ENCODE peak calls at places on chromosomes 5 and 9, in six cellular contexts. F is cardiac muscle cell, H is HFF-Myc, O is IMR-90, D is fibroblast of the aortic adventitia, T is K562. Y is an unnamed sample.

GRCh38 chr5:6216516-6217075 is 161.8 kb downstream of the MED10 start:
- DNase-seq in O (no peak), T (no peak), D (no peak), H (no peak), F (no peak), Y (no peak)

GRCh38 chr5:72467987-72468386 is 39.2 kb downstream of the ZNF366 start:
- DNase-seq in O (peak; percentile 40), F (peak; percentile 93), H (no peak), D (peak; percentile 70), T (no peak), Y (no peak)

GRCh38 chr5:3784854-3785253 is 189.2 kb downstream of the IRX1 start:
- DNase-seq in D (no peak), F (no peak), O (no peak), H (no peak), T (no peak), Y (no peak)

GRCh38 chr9:132732326-132732725 is 62.1 kb downstream of the GTF3C4 start:
- DNase-seq in H (no peak), O (no peak), F (no peak), T (no peak), D (no peak), Y (no peak)

GRCh38 chr5:40683351-40683750 is 3.6 kb downstream of the PTGER4 start:
- DNase-seq in D (no peak), F (no peak), T (no peak), O (no peak), H (no peak), Y (no peak)

GRCh38 chr5:149855371-149855770 is 89.2 kb downstream of the PDE6A start:
- DNase-seq in H (no peak), F (no peak), T (no peak), D (no peak), O (peak; percentile 17), Y (no peak)

GRCh38 chr9:137198051-137198747 is 2.3 kb downstream of the TPRN start:
- DNase-seq in O (no peak), D (no peak), F (no peak), H (no peak), T (no peak), Y (no peak)

GRCh38 chr5:11588803-11589202 is 315.4 kb downstream of the CTNND2 start:
- DNase-seq in D (no peak), H (no peak), F (no peak), O (no peak), T (no peak), Y (no peak)

GRCh38 chr5:52638732-52639131 is 149.0 kb upstream of the ITGA1 start:
- DNase-seq in D (no peak), O (no peak), F (no peak), T (no peak), H (no peak), Y (no peak)

GRCh38 chr9:112866662-112867274 is 23.9 kb downstream of the SLC46A2 start:
- DNase-seq in D (peak; percentile 60), O (peak; percentile 80), F (peak; percentile 91), T (peak; percentile 46), H (no peak), Y (peak; percentile 42)

GRCh38 chr9:117189121-117189520 is 225.7 kb downstream of the ASTN2 start:
- DNase-seq in F (peak; percentile 23), H (no peak), T (no peak), D (no peak), O (peak; percentile 5), Y (no peak)

GRCh38 chr5:76326559-76327351 is 76.3 kb upstream of the IQGAP2 start:
- DNase-seq in H (no peak), D (no peak), O (no peak), F (no peak), T (no peak), Y (no peak)

GRCh38 chr5:10757043-10757442 is 4.0 kb downstream of the DAP start:
- DNase-seq in D (peak; percentile 17), O (no peak), F (no peak), H (no peak), T (no peak), Y (no peak)

GRCh38 chr5:173486355-173486754 is 130.1 kb downstream of the BOD1 start:
- DNase-seq in D (no peak), T (no peak), F (no peak), H (no peak), O (no peak), Y (no peak)

GRCh38 chr5:17305024-17305423 is 87.6 kb downstream of the BASP1 start:
- DNase-seq in F (peak; percentile 48), H (no peak), O (peak; percentile 76), T (no peak), D (peak; percentile 73), Y (no peak)

GRCh38 chr9:15420796-15421195 is 1.9 kb upstream of the SNAPC3 start:
- DNase-seq in H (no peak), D (peak; percentile 43), O (peak; percentile 58), T (no peak), F (no peak), Y (no peak)

GRCh38 chr9:97237311-97237786 is 70.1 kb upstream of the CCDC180 start:
- DNase-seq in D (no peak), T (peak; percentile 46), F (peak; percentile 13), H (no peak), O (no peak), Y (no peak)

GRCh38 chr9:129406278-129407225 is 214.3 kb downstream of the C9orf50 start:
- DNase-seq in F (no peak), H (no peak), D (no peak), T (peak; percentile 94), O (no peak), Y (no peak)

GRCh38 chr9:98775831-98776441 is 20.4 kb downstream of the ANKS6 start:
- DNase-seq in O (peak; percentile 79), T (peak; percentile 80), F (peak; percentile 79), H (peak; percentile 33), D (peak; percentile 76), Y (peak; percentile 32)

GRCh38 chr9:113919422-113919821 is 43.3 kb downstream of the ZNF618 start:
- DNase-seq in H (no peak), O (no peak), T (no peak), D (no peak), F (no peak), Y (no peak)

GRCh38 chr9:119195521-119195920 is 173.7 kb downstream of the BRINP1 start:
- DNase-seq in O (no peak), D (no peak), T (no peak), H (no peak), F (no peak), Y (no peak)
- TF ChIP-seq CTCF in O (no peak), D (no peak), T (no peak), H (no peak), F (no peak), Y (no peak)

GRCh38 chr5:138352722-138353549 is 451 bp downstream of the KDM3B start:
- DNase-seq in D (no peak), F (peak; percentile 66), H (no peak), O (peak; percentile 47), T (peak; percentile 77), Y (no peak)
- TF ChIP-seq CTCF in D (no peak), F (no peak), H (peak; percentile 34), O (peak; percentile 28), T (peak; percentile 50), Y (peak; percentile 21)

GRCh38 chr5:1151316-1151715 is 39.5 kb upstream of the SLC12A7 start:
- DNase-seq in F (no peak), H (no peak), T (no peak), D (no peak), O (no peak), Y (no peak)

GRCh38 chr5:1152771-1153282 is 41.0 kb upstream of the SLC12A7 start:
- DNase-seq in T (no peak), F (no peak), H (no peak), D (no peak), O (no peak), Y (no peak)

GRCh38 chr5:1153428-1153827 is 41.6 kb upstream of the SLC12A7 start:
- DNase-seq in O (no peak), F (no peak), H (no peak), T (no peak), D (no peak), Y (no peak)

GRCh38 chr5:1152156-1152555 is 40.3 kb upstream of the SLC12A7 start:
- DNase-seq in F (no peak), H (no peak), T (no peak), O (no peak), D (no peak), Y (no peak)

DNA sequence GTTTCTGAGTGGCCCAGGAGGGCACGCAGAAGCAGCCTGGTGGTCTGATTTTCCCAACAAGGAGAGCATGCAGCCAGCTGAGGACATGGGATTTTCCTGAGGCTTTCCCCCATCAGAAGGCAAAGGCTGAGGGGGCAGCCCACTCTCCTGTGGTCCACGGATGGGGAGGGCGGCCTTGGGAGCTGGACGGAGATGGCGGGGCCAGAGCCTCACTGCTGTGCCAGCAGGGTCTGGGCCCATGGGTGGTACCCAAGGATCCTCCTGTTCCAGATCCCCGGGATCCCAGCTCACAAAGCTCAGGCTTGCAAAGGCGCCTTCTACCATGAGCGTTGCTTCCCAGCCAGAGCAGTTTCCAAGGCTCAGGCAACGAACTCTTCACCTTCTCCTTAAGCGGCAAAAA is 39.0 kb upstream of the SLC12A7 start:
- DNase-seq in D (no peak), H (no peak), T (no peak), F (no peak), O (no peak), Y (no peak)
- TF ChIP-seq CTCF in D (no peak), H (no peak), T (no peak), F (no peak), O (no peak), Y (no peak)

DNA sequence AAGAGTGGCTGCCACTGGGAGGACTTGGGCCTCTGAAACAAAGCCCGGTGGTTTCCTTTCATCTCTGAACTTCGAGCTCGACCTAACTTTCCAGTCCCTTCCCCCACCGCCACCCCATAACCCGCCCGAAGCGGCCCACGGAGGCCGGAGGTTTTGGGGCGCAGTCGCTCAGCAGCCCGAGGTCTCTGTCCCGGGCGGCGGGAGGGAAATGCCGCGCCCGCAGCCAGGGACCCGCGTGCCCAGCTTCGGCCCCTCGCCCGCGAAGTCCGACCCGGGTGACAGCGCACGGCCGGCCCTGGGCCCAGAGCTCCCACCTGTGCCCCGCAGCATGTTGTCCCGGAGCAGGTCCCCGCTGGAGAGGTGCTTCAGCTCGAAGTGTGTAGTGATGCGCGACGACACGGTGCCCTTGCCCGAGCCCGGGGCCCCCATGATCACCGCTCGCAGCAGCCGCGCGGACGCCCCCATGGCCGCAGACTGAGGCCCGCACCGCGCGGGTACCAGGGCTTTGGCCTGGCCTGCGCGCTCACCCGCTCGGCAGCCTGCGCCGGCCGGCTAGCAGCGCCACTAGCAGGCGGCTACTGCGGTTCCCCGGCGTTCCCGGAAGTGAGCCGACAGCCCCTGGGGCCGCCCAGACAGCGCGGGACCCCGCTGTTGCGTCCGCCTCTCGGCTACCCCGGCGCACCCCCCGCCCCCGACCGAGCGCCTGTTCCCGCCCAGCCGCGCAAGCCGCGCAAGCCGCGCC is at the start of gene AK3:
- DNase-seq in H (peak; percentile 48), F (peak; percentile 91), D (peak; percentile 79), T (peak; percentile 92), O (peak; percentile 82), Y (peak; percentile 68)
- TF ChIP-seq CTCF in H (peak; percentile 8), F (peak; percentile 26), D (peak; percentile 9), T (peak; percentile 44), O (peak; percentile 46), Y (peak; percentile 26)

DNA sequence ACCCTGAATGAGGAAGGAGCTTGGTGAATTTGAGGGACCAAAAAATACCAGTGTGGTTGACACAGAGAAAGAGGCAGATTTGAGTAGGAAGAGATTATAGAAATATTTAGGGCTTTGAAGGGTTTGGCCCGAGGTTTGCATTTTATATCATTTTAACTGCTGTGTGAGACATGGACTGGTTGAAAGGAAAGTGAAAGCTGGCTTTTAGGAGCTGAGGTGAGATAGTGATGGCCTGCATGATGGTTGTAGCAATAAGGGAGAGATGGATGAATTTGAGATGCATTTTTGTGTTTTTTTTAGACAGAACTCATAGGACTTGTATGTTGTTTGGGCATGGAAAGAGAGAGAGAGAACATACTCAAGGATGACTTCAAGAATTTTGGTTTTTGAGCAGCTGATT is 21.7 kb downstream of the FER start:
- DNase-seq in H (no peak), O (no peak), T (no peak), F (no peak), D (no peak), Y (no peak)
- TF ChIP-seq CTCF in H (no peak), O (no peak), T (no peak), F (no peak), D (no peak), Y (no peak)